ENCODE peak calls at places on chromosomes 12 and 14, in five cellular contexts. G is cardiac muscle cell; C is lung; Z is aorta; U is CD8-positive, alpha-beta T cell. M is an unnamed sample. For H3K9me3, the result is how much of the 10 kb centered on the place peaks cover.

GRCh38 chr12:3604750-3605638 is 114.0 kb downstream of the PRMT8 start:
- DNase-seq in C (no peak), G (peak), Z (peak), U (no peak), M (no peak)

GRCh38 chr12:80641936-80642335 is 65.5 kb upstream of the MYF6 start:
- DNase-seq in C (no peak), G (no peak), Z (no peak), U (no peak), M (no peak)

GRCh38 chr12:71605034-71605433 is 58.6 kb downstream of the ZFC3H1 start:
- DNase-seq in Z (no peak), C (no peak), G (no peak), U (no peak), M (no peak)

GRCh38 chr12:124240493-124240892 is 54.4 kb upstream of the RFLNA start:
- DNase-seq in G (peak), U (no peak), Z (no peak), C (no peak), M (no peak)

GRCh38 chr14:36208690-36209278 is 32.3 kb upstream of the PTCSC3 start:
- DNase-seq in C (no peak), U (no peak), G (no peak), Z (no peak), M (no peak)

GRCh38 chr14:99773496-99774203 is 19.6 kb upstream of the EML1 start:
- DNase-seq in C (no peak), U (no peak), G (no peak), Z (no peak), M (no peak)

GRCh38 chr12:120620624-120621023 is 19.8 kb upstream of the CABP1 start:
- DNase-seq in C (no peak), Z (no peak), U (no peak), G (no peak), M (no peak)

GRCh38 chr12:96271469-96272199 is 77.5 kb downstream of the ELK3 start:
- DNase-seq in C (no peak), G (no peak), U (no peak), Z (no peak), M (no peak)

GRCh38 chr12:110746550-110746949 is 3.9 kb upstream of the PPP1CC start:
- DNase-seq in U (no peak), Z (no peak), G (no peak), C (no peak), M (no peak)

GRCh38 chr12:62635630-62636029 is 169.0 kb downstream of the MON2 start:
- DNase-seq in Z (no peak), U (no peak), C (no peak), G (no peak), M (no peak)

GRCh38 chr12:94793191-94793595 is 142.8 kb upstream of the TMCC3 start:
- DNase-seq in U (no peak), G (no peak), C (no peak), Z (no peak), M (no peak)

GRCh38 chr12:69385038-69385437 is 25.5 kb downstream of the YEATS4 start:
- DNase-seq in C (no peak), U (no peak), G (no peak), Z (no peak), M (no peak)

GRCh38 chr12:98644433-98644711 is 216 bp downstream of the IKBIP start:
- DNase-seq in C (no peak), G (peak), Z (no peak), U (no peak), M (no peak)

GRCh38 chr12:15855646-15856045 is 26.5 kb upstream of the STRAP start:
- DNase-seq in U (no peak), G (no peak), C (no peak), Z (no peak), M (no peak)

GRCh38 chr12:77841467-77842054 is 10.9 kb downstream of the NAV3 start:
- DNase-seq in C (no peak), G (no peak), Z (no peak), U (no peak), M (no peak)

GRCh38 chr12:131783915-131784541 is 44.2 kb upstream of the MMP17 start:
- DNase-seq in C (no peak), G (no peak), U (no peak), Z (no peak), M (no peak)

DNA sequence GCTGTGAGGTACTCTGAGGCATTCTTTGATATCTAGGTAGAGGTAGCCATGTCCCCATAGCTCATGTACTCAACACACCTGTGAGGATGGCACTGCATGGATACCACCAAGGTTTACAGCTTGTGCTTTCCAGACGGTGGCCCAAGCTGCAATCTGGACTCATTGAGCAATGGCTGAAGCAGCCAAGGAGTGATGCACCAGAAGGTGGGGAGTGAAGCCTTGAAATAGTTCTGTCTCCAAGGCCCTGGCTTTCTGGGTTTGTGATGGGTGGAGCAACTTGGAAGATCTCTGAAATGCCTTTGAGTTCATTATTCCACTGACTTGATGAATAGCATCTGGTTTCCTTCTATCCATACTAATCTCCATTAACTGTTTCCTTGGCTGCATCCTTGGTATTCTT is 290.0 kb upstream of the NOVA1 start:
- DNase-seq in G (no peak), Z (peak), U (no peak), C (no peak), M (no peak)
- H3K9me3 ChIP-seq in G (under half), Z (under half), U (under half), C (under half), M (under half)

DNA sequence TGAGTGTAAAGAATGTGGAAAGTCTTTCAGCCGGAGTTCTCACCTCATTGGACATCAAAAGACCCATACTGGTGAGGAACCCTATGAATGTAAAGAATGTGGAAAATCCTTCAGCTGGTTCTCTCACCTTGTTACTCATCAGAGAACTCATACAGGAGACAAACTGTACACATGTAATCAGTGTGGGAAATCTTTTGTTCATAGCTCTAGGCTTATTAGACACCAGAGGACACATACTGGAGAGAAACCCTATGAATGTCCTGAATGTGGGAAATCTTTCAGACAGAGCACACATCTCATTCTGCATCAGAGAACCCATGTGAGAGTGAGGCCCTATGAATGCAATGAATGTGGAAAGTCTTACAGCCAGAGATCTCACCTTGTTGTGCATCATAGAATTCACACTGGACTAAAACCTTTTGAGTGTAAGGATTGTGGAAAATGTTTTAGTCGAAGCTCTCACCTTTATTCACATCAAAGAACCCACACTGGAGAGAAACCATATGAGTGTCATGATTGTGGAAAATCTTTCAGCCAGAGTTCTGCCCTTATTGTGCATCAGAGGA is 25.1 kb upstream of the ZNF268 start:
- DNase-seq in G (no peak), Z (no peak), C (no peak), U (no peak), M (no peak)
- H3K9me3 ChIP-seq in G (under half), Z (under half), C (under half), U (half or more), M (under half)

DNA sequence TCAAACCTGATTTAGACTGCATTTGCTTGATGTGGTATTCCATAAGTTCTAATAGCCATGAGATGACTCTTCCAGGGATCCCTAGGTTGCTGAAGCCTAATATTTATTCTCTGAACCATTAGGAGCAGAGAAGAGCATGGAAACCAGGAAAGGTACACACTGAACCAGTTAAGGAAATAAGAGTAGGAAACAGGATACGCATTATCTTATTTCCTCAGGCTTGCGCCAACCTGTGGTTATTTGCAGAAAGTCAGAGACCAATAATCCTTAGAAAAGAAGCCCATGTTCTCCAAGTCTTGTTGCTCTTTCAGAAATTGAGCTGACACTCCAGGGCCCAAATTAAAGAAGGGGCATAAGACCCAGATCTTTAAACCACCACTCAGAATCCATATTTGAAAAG is 41.8 kb upstream of the SMUG1 start:
- DNase-seq in Z (no peak), C (no peak), G (no peak), U (no peak), M (no peak)
- H3K9me3 ChIP-seq in Z (under half), C (under half), G (under half), U (under half), M (under half)

DNA sequence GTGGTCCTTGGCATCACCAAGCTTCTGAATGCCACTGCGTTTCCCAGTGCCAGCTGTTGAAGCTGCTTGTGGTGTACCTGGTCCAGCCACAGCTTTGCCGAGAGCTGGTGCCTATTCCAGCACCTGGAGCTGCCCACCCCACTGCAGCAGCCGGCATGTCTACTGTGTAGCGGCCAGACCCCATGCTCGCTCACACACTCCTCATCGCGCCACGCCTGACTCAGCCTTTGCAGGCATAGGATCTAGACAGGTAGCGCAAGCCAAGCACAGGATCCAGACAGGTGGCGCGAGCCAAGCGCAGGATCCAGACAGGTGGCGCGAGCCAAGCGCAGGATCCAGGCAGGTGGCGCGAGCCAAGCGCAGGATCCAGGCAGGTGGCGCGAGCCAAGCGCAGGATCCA is 11.6 kb upstream of the ZNF605 start:
- DNase-seq in Z (no peak), U (no peak), C (no peak), G (no peak), M (no peak)
- H3K9me3 ChIP-seq in Z (under half), U (under half), C (under half), G (under half), M (under half)

DNA sequence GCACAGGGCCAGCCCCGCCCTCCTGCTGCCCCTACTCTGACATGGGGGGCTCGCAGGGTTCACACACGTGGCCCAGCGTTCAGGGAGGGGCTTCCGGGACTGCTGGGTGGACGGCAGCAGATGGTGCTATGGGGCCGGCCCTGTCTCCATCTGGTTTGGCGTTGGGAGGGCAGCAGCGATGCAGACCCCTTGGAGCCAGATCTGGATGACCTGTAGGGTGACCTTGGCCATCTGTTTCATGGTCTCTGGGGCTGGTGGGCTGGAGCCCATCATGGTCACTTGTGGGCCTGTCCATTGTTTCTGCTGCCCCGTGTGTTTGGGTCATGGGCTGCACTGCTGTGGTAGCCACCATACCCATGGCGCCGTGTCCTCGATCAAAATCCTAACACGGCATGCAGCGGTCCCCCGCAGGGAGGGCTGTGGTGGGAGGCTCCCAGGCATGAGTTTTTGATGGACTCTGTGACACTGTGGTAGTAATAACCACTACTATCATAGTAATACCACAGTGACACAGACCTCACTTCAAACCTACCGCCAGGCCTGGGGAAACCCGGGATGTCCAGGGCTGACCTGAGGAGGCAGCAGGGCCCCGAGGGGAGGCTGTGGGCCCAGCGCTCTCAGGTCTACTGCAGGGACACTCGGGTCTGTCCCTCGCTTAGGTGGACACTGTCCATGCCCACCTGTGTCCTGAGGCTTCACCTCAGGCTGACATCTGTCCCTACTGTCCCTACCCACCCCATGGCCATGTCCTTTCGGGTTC is 359.4 kb downstream of the TMEM121 start:
- DNase-seq in Z (peak), U (no peak), G (no peak), C (no peak), M (peak)
- H3K9me3 ChIP-seq in Z (under half), U (under half), G (under half), C (under half), M (under half)

GRCh38 chr14:101315802-101316296 is 245.4 kb upstream of the DIO3 start:
- DNase-seq in U (no peak), G (no peak), C (no peak), Z (no peak), M (no peak)
- H3K9me3 ChIP-seq in U (under half), G (under half), C (under half), Z (under half), M (under half)

DNA sequence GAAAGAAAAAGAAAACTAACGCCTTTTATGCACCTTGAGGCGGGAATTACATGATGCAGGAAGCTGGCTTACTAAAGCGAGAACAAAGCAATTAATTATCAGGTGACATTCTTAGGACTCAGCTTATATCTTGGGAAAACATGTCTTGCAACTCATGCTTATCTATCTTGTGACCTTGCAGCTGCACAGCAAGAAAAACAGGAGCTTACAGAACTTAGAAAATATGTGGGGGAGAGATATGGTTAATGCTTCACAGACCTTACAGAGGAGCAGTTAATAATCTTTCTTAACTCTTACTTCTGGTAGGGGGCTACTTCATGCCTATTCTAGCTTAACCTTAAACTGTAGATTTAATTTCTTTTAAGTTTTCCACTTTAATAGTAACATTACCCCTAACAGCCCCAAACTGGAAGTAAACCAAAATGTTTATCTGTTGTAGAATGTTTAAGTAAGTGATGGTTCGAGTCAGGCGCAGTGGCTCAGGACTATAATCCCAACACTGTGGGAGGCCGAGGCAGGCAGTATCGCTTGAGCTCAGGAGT is 13.2 kb upstream of the OR11G2 start:
- DNase-seq in G (no peak), Z (no peak), C (no peak), U (no peak), M (no peak)
- H3K9me3 ChIP-seq in G (under half), Z (under half), C (under half), U (under half), M (under half)

GRCh38 chr12:102468261-102468940 is 12.0 kb downstream of the IGF1 start:
- DNase-seq in G (no peak), C (no peak), Z (no peak), U (no peak), M (no peak)
- H3K9me3 ChIP-seq in G (under half), C (under half), Z (under half), U (under half), M (under half)